ENCODE peak calls at places on chromosomes 12 and 14, in nine cellular contexts. One of them, this sample, is unnamed.

GRCh38 chr12:87995581-87996178 is 33.5 kb downstream of the C12orf50 start:
- DNase-seq in foreskin fibroblast: peak
- DNase-seq in GM06990: peak
- DNase-seq in astrocyte of the spinal cord: peak
- DNase-seq in left ventricle myocardium inferior: peak
- DNase-seq in uterus: peak
- DNase-seq in cardiac fibroblast: peak
- DNase-seq in GM12865: peak
- DNase-seq in psoas muscle: peak
- DNase-seq in this sample: peak

GRCh38 chr14:37697489-37698121 is 102.2 kb downstream of the TTC6 start:
- DNase-seq in cardiac fibroblast: peak
- DNase-seq in GM12865: no peak
- DNase-seq in left ventricle myocardium inferior: no peak
- DNase-seq in GM06990: no peak
- DNase-seq in psoas muscle: no peak
- DNase-seq in uterus: no peak
- DNase-seq in foreskin fibroblast: peak
- DNase-seq in astrocyte of the spinal cord: peak
- DNase-seq in this sample: peak

GRCh38 chr12:45725631-45726593 is 3.6 kb upstream of the ARID2 start:
- DNase-seq in uterus: no peak
- DNase-seq in foreskin fibroblast: no peak
- DNase-seq in psoas muscle: no peak
- DNase-seq in GM12865: peak
- DNase-seq in astrocyte of the spinal cord: peak
- DNase-seq in GM06990: peak
- DNase-seq in cardiac fibroblast: peak
- DNase-seq in left ventricle myocardium inferior: no peak
- DNase-seq in this sample: peak

GRCh38 chr12:51098611-51099010 is 15.2 kb upstream of the CSRNP2 start:
- DNase-seq in astrocyte of the spinal cord: no peak
- DNase-seq in foreskin fibroblast: peak
- DNase-seq in left ventricle myocardium inferior: no peak
- DNase-seq in GM06990: no peak
- DNase-seq in uterus: no peak
- DNase-seq in cardiac fibroblast: peak
- DNase-seq in GM12865: no peak
- DNase-seq in psoas muscle: no peak
- DNase-seq in this sample: no peak

GRCh38 chr12:8681129-8681902 is 16.5 kb upstream of the RIMKLB start:
- DNase-seq in GM06990: no peak
- DNase-seq in cardiac fibroblast: peak
- DNase-seq in GM12865: no peak
- DNase-seq in astrocyte of the spinal cord: peak
- DNase-seq in left ventricle myocardium inferior: no peak
- DNase-seq in psoas muscle: no peak
- DNase-seq in uterus: peak
- DNase-seq in foreskin fibroblast: peak
- DNase-seq in this sample: peak

GRCh38 chr14:84064296-84064695 is 1465.6 kb upstream of the FLRT2 start:
- DNase-seq in uterus: no peak
- DNase-seq in astrocyte of the spinal cord: no peak
- DNase-seq in cardiac fibroblast: no peak
- DNase-seq in psoas muscle: no peak
- DNase-seq in GM12865: no peak
- DNase-seq in GM06990: no peak
- DNase-seq in left ventricle myocardium inferior: no peak
- DNase-seq in foreskin fibroblast: no peak
- DNase-seq in this sample: no peak

GRCh38 chr12:20188930-20189653 is 179.2 kb upstream of the PDE3A start:
- DNase-seq in psoas muscle: no peak
- DNase-seq in astrocyte of the spinal cord: no peak
- DNase-seq in GM12865: no peak
- DNase-seq in GM06990: no peak
- DNase-seq in left ventricle myocardium inferior: no peak
- DNase-seq in cardiac fibroblast: no peak
- DNase-seq in uterus: no peak
- DNase-seq in foreskin fibroblast: no peak
- DNase-seq in this sample: no peak

GRCh38 chr14:81102217-81102616 is 118.5 kb downstream of the GTF2A1 start:
- DNase-seq in GM06990: no peak
- DNase-seq in astrocyte of the spinal cord: no peak
- DNase-seq in cardiac fibroblast: no peak
- DNase-seq in left ventricle myocardium inferior: no peak
- DNase-seq in uterus: no peak
- DNase-seq in foreskin fibroblast: no peak
- DNase-seq in psoas muscle: no peak
- DNase-seq in GM12865: no peak
- DNase-seq in this sample: no peak

GRCh38 chr14:105123981-105124836 is 44.4 kb downstream of the JAG2 start:
- DNase-seq in GM12865: no peak
- DNase-seq in uterus: no peak
- DNase-seq in psoas muscle: no peak
- DNase-seq in foreskin fibroblast: no peak
- DNase-seq in left ventricle myocardium inferior: no peak
- DNase-seq in astrocyte of the spinal cord: no peak
- DNase-seq in cardiac fibroblast: no peak
- DNase-seq in GM06990: no peak
- DNase-seq in this sample: no peak

GRCh38 chr14:52332269-52332668 is 18.2 kb downstream of the PTGER2 start:
- DNase-seq in foreskin fibroblast: no peak
- DNase-seq in left ventricle myocardium inferior: no peak
- DNase-seq in uterus: no peak
- DNase-seq in psoas muscle: no peak
- DNase-seq in astrocyte of the spinal cord: peak
- DNase-seq in GM12865: no peak
- DNase-seq in GM06990: no peak
- DNase-seq in cardiac fibroblast: peak
- DNase-seq in this sample: no peak

GRCh38 chr12:75542942-75543341 is 31.5 kb upstream of the KRR1 start:
- DNase-seq in GM12865: no peak
- DNase-seq in uterus: no peak
- DNase-seq in psoas muscle: no peak
- DNase-seq in GM06990: no peak
- DNase-seq in left ventricle myocardium inferior: no peak
- DNase-seq in cardiac fibroblast: no peak
- DNase-seq in astrocyte of the spinal cord: no peak
- DNase-seq in foreskin fibroblast: peak
- DNase-seq in this sample: peak

GRCh38 chr12:68792952-68793351 is 15.0 kb upstream of the MDM2 start:
- DNase-seq in astrocyte of the spinal cord: peak
- DNase-seq in foreskin fibroblast: no peak
- DNase-seq in cardiac fibroblast: peak
- DNase-seq in psoas muscle: no peak
- DNase-seq in GM06990: peak
- DNase-seq in left ventricle myocardium inferior: no peak
- DNase-seq in uterus: no peak
- DNase-seq in GM12865: peak
- DNase-seq in this sample: no peak

GRCh38 chr12:122354958-122355641 is 67.4 kb downstream of the CLIP1 start:
- DNase-seq in uterus: no peak
- DNase-seq in psoas muscle: no peak
- DNase-seq in GM12865: no peak
- DNase-seq in GM06990: no peak
- DNase-seq in astrocyte of the spinal cord: no peak
- DNase-seq in foreskin fibroblast: no peak
- DNase-seq in left ventricle myocardium inferior: no peak
- DNase-seq in cardiac fibroblast: no peak
- DNase-seq in this sample: no peak

GRCh38 chr14:80609055-80609454 is 332.5 kb downstream of the CEP128 start:
- DNase-seq in left ventricle myocardium inferior: no peak
- DNase-seq in cardiac fibroblast: peak
- DNase-seq in foreskin fibroblast: no peak
- DNase-seq in astrocyte of the spinal cord: no peak
- DNase-seq in uterus: no peak
- DNase-seq in psoas muscle: no peak
- DNase-seq in GM06990: no peak
- DNase-seq in GM12865: no peak
- DNase-seq in this sample: no peak

GRCh38 chr12:57087689-57088441 is 1.0 kb upstream of the NAB2 start:
- DNase-seq in foreskin fibroblast: peak
- DNase-seq in GM06990: no peak
- DNase-seq in left ventricle myocardium inferior: peak
- DNase-seq in astrocyte of the spinal cord: peak
- DNase-seq in psoas muscle: peak
- DNase-seq in uterus: peak
- DNase-seq in cardiac fibroblast: peak
- DNase-seq in GM12865: peak
- DNase-seq in this sample: peak

GRCh38 chr12:127559349-127560040 is 707.5 kb upstream of the TMEM132C start:
- DNase-seq in left ventricle myocardium inferior: peak
- DNase-seq in cardiac fibroblast: peak
- DNase-seq in uterus: no peak
- DNase-seq in foreskin fibroblast: peak
- DNase-seq in astrocyte of the spinal cord: peak
- DNase-seq in GM06990: no peak
- DNase-seq in GM12865: peak
- DNase-seq in psoas muscle: peak
- DNase-seq in this sample: peak

GRCh38 chr12:90519285-90519684 is 435.7 kb downstream of the CCER1 start:
- DNase-seq in cardiac fibroblast: no peak
- DNase-seq in GM12865: no peak
- DNase-seq in GM06990: no peak
- DNase-seq in astrocyte of the spinal cord: no peak
- DNase-seq in foreskin fibroblast: no peak
- DNase-seq in left ventricle myocardium inferior: no peak
- DNase-seq in uterus: no peak
- DNase-seq in psoas muscle: no peak
- DNase-seq in this sample: no peak

GRCh38 chr14:59829941-59830734 is 40.4 kb downstream of the RTN1 start:
- DNase-seq in uterus: no peak
- DNase-seq in cardiac fibroblast: peak
- DNase-seq in foreskin fibroblast: no peak
- DNase-seq in GM12865: no peak
- DNase-seq in astrocyte of the spinal cord: peak
- DNase-seq in left ventricle myocardium inferior: no peak
- DNase-seq in GM06990: no peak
- DNase-seq in psoas muscle: no peak
- DNase-seq in this sample: peak

GRCh38 chr12:95918194-95918993 is 24.0 kb downstream of the CCDC38 start:
- DNase-seq in cardiac fibroblast: peak
- DNase-seq in astrocyte of the spinal cord: peak
- DNase-seq in GM12865: peak
- DNase-seq in GM06990: no peak
- DNase-seq in left ventricle myocardium inferior: no peak
- DNase-seq in uterus: peak
- DNase-seq in psoas muscle: no peak
- DNase-seq in foreskin fibroblast: peak
- DNase-seq in this sample: peak
- TF ChIP-seq CTCF in cardiac fibroblast: peak
- TF ChIP-seq CTCF in astrocyte of the spinal cord: peak
- TF ChIP-seq CTCF in GM12865: peak
- TF ChIP-seq CTCF in GM06990: peak
- TF ChIP-seq CTCF in left ventricle myocardium inferior: peak
- TF ChIP-seq CTCF in uterus: peak
- TF ChIP-seq CTCF in psoas muscle: peak
- TF ChIP-seq CTCF in foreskin fibroblast: peak
- TF ChIP-seq CTCF in this sample: peak

GRCh38 chr12:47274725-47275124 is 195.0 kb upstream of the AMIGO2 start:
- DNase-seq in GM06990: no peak
- DNase-seq in psoas muscle: no peak
- DNase-seq in cardiac fibroblast: no peak
- DNase-seq in astrocyte of the spinal cord: no peak
- DNase-seq in foreskin fibroblast: no peak
- DNase-seq in GM12865: no peak
- DNase-seq in uterus: no peak
- DNase-seq in left ventricle myocardium inferior: no peak
- DNase-seq in this sample: no peak
- H3K4me3 ChIP-seq in GM06990: no peak
- H3K4me3 ChIP-seq in psoas muscle: no peak
- H3K4me3 ChIP-seq in cardiac fibroblast: no peak
- H3K4me3 ChIP-seq in astrocyte of the spinal cord: no peak
- H3K4me3 ChIP-seq in foreskin fibroblast: no peak
- H3K4me3 ChIP-seq in GM12865: no peak
- H3K4me3 ChIP-seq in uterus: no peak
- H3K4me3 ChIP-seq in left ventricle myocardium inferior: no peak
- H3K4me3 ChIP-seq in this sample: no peak

DNA sequence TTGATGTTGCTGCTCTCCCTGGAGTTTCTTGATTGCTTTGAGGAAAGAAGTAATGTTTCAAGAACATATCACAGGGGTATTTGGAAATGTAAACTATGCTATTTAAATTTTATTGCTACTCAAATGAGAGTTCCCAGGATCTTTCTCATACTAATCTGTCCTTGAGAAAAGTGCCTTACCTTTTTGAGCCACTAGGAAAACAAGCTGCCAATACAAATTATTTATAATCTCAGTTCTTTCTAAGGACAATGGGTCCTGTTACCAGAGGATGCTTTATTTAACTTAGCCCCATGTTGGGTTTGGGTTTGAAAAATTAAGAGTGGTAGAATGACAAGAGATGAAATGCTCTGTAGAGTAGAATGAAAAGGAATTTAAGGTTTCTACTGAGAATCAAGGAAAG is 258.2 kb upstream of the PRKD1 start:
- DNase-seq in uterus: no peak
- DNase-seq in left ventricle myocardium inferior: no peak
- DNase-seq in psoas muscle: no peak
- DNase-seq in astrocyte of the spinal cord: no peak
- DNase-seq in GM12865: no peak
- DNase-seq in foreskin fibroblast: no peak
- DNase-seq in cardiac fibroblast: no peak
- DNase-seq in GM06990: no peak
- DNase-seq in this sample: no peak
- TF ChIP-seq CTCF in uterus: no peak
- TF ChIP-seq CTCF in left ventricle myocardium inferior: no peak
- TF ChIP-seq CTCF in psoas muscle: no peak
- TF ChIP-seq CTCF in astrocyte of the spinal cord: peak
- TF ChIP-seq CTCF in GM12865: no peak
- TF ChIP-seq CTCF in foreskin fibroblast: no peak
- TF ChIP-seq CTCF in cardiac fibroblast: peak
- TF ChIP-seq CTCF in GM06990: no peak
- TF ChIP-seq CTCF in this sample: peak

DNA sequence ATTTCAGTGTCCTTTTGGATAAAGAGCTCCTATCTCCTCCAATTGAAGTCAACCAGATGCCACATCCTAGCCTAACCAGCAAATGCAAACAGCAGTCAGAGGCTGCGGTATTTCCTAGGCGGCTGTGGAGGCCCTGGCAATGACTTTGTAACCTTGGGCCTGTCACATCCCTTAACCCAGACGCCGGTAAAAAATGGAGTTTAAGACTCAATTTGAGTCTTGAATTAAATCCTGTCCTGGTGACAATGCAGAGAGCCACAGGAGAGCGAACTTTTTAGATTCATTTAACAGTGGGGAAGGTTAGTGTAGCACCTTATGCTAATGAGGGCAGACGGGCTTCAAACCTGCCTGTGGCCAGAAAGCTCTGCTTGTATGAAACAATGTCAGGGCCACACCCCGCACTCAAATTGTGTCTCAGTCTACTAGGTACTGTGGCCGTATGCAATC is 1.3 kb downstream of the C12orf75 start:
- DNase-seq in GM06990: peak
- DNase-seq in cardiac fibroblast: no peak
- DNase-seq in astrocyte of the spinal cord: peak
- DNase-seq in GM12865: peak
- DNase-seq in psoas muscle: no peak
- DNase-seq in left ventricle myocardium inferior: no peak
- DNase-seq in foreskin fibroblast: no peak
- DNase-seq in uterus: no peak
- DNase-seq in this sample: no peak
- H3K4me3 ChIP-seq in GM06990: peak
- H3K4me3 ChIP-seq in cardiac fibroblast: no peak
- H3K4me3 ChIP-seq in astrocyte of the spinal cord: peak
- H3K4me3 ChIP-seq in GM12865: peak
- H3K4me3 ChIP-seq in psoas muscle: no peak
- H3K4me3 ChIP-seq in left ventricle myocardium inferior: no peak
- H3K4me3 ChIP-seq in foreskin fibroblast: peak
- H3K4me3 ChIP-seq in uterus: no peak
- H3K4me3 ChIP-seq in this sample: peak

This sample was measured in fibroblast of the aortic adventitia.